ENCODE peak calls at places on chromosome 14, in four cellular contexts. D, V, H and L are unnamed samples.

GRCh38 chr14:22268875-22269274 is 320.1 kb downstream of the DAD1 start:
- DNase-seq in D (peak), V (no peak), H (no peak), L (no peak)

GRCh38 chr14:99035268-99035667 is 236.7 kb downstream of the BCL11B start:
- DNase-seq in D (peak), V (no peak), H (no peak), L (no peak)

GRCh38 chr14:53793790-53794560 is 162.7 kb downstream of the BMP4 start:
- DNase-seq in D (no peak), V (no peak), H (no peak), L (no peak)

GRCh38 chr14:66495214-66496098 is 9.3 kb downstream of the CCDC196 start:
- DNase-seq in D (peak), V (peak), H (peak), L (peak)

GRCh38 chr14:31286456-31287293 is 79.1 kb upstream of the HECTD1 start:
- DNase-seq in D (peak), V (no peak), H (no peak), L (peak)

GRCh38 chr14:69495341-69495921 is 10.9 kb downstream of the PLEKHD1 start:
- DNase-seq in D (no peak), V (no peak), H (no peak), L (no peak)

GRCh38 chr14:87133073-87133815 is 859.7 kb downstream of the GALC start:
- DNase-seq in D (no peak), V (no peak), H (no peak), L (no peak)

GRCh38 chr14:55688566-55688965 is 108.6 kb downstream of the KTN1 start:
- DNase-seq in D (no peak), V (no peak), H (no peak), L (no peak)

GRCh38 chr14:52660325-52660724 is 35.0 kb downstream of the ERO1A start:
- DNase-seq in D (no peak), V (no peak), H (no peak), L (no peak)

GRCh38 chr14:100147691-100148464 is 11.6 kb downstream of the DEGS2 start:
- DNase-seq in D (no peak), V (no peak), H (no peak), L (no peak)

GRCh38 chr14:78857974-78858373 is 687.8 kb downstream of the NRXN3 start:
- DNase-seq in D (no peak), V (no peak), H (no peak), L (no peak)

GRCh38 chr14:53952533-53952932 is 4.1 kb downstream of the BMP4 start:
- DNase-seq in D (no peak), V (no peak), H (no peak), L (no peak)

GRCh38 chr14:65164068-65164824 is 61.9 kb upstream of the MAX start:
- DNase-seq in D (peak), V (peak), H (no peak), L (peak)

GRCh38 chr14:39876935-39877334 is 444.7 kb upstream of the FBXO33 start:
- DNase-seq in D (no peak), V (no peak), H (no peak), L (no peak)

GRCh38 chr14:24058951-24059475 is 7.2 kb downstream of the CARMIL3 start:
- DNase-seq in D (no peak), V (no peak), H (no peak), L (no peak)

GRCh38 chr14:70714055-70714550 is 72.4 kb downstream of the TTC9 start:
- DNase-seq in D (peak), V (peak), H (peak), L (peak)

GRCh38 chr14:22656945-22657711 is 13.0 kb upstream of the OR6J1 start:
- DNase-seq in D (no peak), V (no peak), H (no peak), L (no peak)

GRCh38 chr14:70812124-70812818 is 3.0 kb upstream of the MAP3K9 start:
- DNase-seq in D (no peak), V (no peak), H (no peak), L (no peak)

GRCh38 chr14:24958271-24958670 is 91.7 kb downstream of the STXBP6 start:
- DNase-seq in D (no peak), V (peak), H (no peak), L (no peak)

GRCh38 chr14:61106627-61107147 is 125.6 kb downstream of the SLC38A6 start:
- DNase-seq in D (no peak), V (no peak), H (no peak), L (no peak)

GRCh38 chr14:83170165-83170564 is 1636.5 kb upstream of the SEL1L start:
- DNase-seq in D (no peak), V (no peak), H (no peak), L (no peak)

GRCh38 chr14:23136566-23137133 is 17.6 kb upstream of the CEBPE start:
- DNase-seq in D (no peak), V (no peak), H (no peak), L (no peak)

GRCh38 chr14:101961011-101961721 is 3.2 kb upstream of the DYNC1H1 start:
- DNase-seq in D (peak), V (peak), H (peak), L (peak)

GRCh38 chr14:38867561-38868150 is 235.4 kb downstream of the SEC23A start:
- DNase-seq in D (peak), V (peak), H (peak), L (peak)

GRCh38 chr14:71086571-71086970 is 179.3 kb downstream of the PCNX1 start:
- DNase-seq in D (no peak), V (no peak), H (no peak), L (no peak)

GRCh38 chr14:100534528-100535286 is 52.5 kb downstream of the BEGAIN start:
- DNase-seq in D (no peak), V (no peak), H (no peak), L (no peak)

GRCh38 chr14:70934502-70935134 is 27.4 kb downstream of the PCNX1 start:
- DNase-seq in D (no peak), V (no peak), H (no peak), L (no peak)

GRCh38 chr14:23929131-23929530 is 24.4 kb upstream of the DHRS4 start:
- DNase-seq in D (no peak), V (no peak), H (no peak), L (no peak)

GRCh38 chr14:27389402-27389801 is 791.6 kb upstream of the NOVA1 start:
- DNase-seq in D (no peak), V (no peak), H (no peak), L (no peak)

GRCh38 chr14:92552066-92552465 is 38.5 kb downstream of the RIN3 start:
- DNase-seq in D (no peak), V (no peak), H (no peak), L (no peak)

GRCh38 chr14:101948666-101949205 is 15.6 kb upstream of the DYNC1H1 start:
- DNase-seq in D (no peak), V (no peak), H (no peak), L (no peak)

GRCh38 chr14:66056926-66057552 is 429.1 kb upstream of the CCDC196 start:
- DNase-seq in D (no peak), V (no peak), H (no peak), L (no peak)

GRCh38 chr14:103091041-103091882 is 3.3 kb upstream of the EXOC3L4 start:
- DNase-seq in D (peak), V (no peak), H (peak), L (no peak)

GRCh38 chr14:25406818-25407217 is 356.9 kb upstream of the STXBP6 start:
- DNase-seq in D (peak), V (peak), H (no peak), L (no peak)

GRCh38 chr14:84937449-84937848 is 592.5 kb upstream of the FLRT2 start:
- DNase-seq in D (no peak), V (no peak), H (no peak), L (no peak)

GRCh38 chr14:20377171-20377570 is 33.7 kb downstream of the PARP2 start:
- DNase-seq in D (no peak), V (no peak), H (no peak), L (no peak)

GRCh38 chr14:55097894-55098560 is 31.0 kb upstream of the LGALS3 start:
- DNase-seq in D (no peak), V (no peak), H (no peak), L (no peak)